ENCODE peak calls at places on chromosomes 7 and 10, in ten cellular contexts. O is substantia nigra; T is uterus; D is NCI-H2029 treated with DMSO at 0.1 percent for 48 hours; G is NCI-H748 treated with DMSO at 0.1 percent for 48 hours; Z is fibroblast of the aortic adventitia; L is astrocyte of the hippocampus; X is natural killer cell treated with Interleukin-12 subunit alpha and Interleukin-12 subunit beta and Interleukin-15 and Interleukin-18, amount 100 ng/mL, for 72 hours; F is NCI-H1417; N is activated effector memory CD4-positive, alpha-beta T cell treated with Interleukin-2 at 50 U/mL for 16 hours. S is an unnamed sample.

GRCh38 chr7:91306266-91306665 is 42.0 kb downstream of the FZD1 start:
- DNase-seq in F (no peak), X (no peak), G (no peak), Z (no peak), O (no peak), T (no peak), L (no peak), N (no peak), D (no peak), S (no peak)

GRCh38 chr7:107108951-107109350 is 59.9 kb upstream of the HBP1 start:
- DNase-seq in L (peak; percentile 22), D (no peak), N (no peak), X (no peak), F (no peak), T (no peak), O (no peak), Z (no peak), G (no peak), S (no peak)

GRCh38 chr10:24209421-24209770 is 458 bp downstream of the KIAA1217 start:
- DNase-seq in L (peak; percentile 52), T (no peak), G (no peak), Z (peak; percentile 43), D (no peak), N (no peak), F (no peak), X (no peak), O (no peak), S (peak; percentile 67)

GRCh38 chr7:6917258-6917657 is 91.2 kb upstream of the CCZ1B start:
- DNase-seq in N (no peak), L (no peak), T (no peak), Z (no peak), G (peak; percentile 73), D (no peak), O (no peak), F (peak; percentile 71), X (no peak), S (no peak)

GRCh38 chr7:668139-668871 is 58.2 kb upstream of the DNAAF5 start:
- DNase-seq in D (no peak), O (no peak), F (no peak), G (no peak), X (no peak), Z (peak; percentile 90), L (peak; percentile 88), T (peak; percentile 73), N (no peak), S (peak; percentile 82)

GRCh38 chr10:127300868-127301321 is 104.5 kb upstream of the INSYN2A start:
- DNase-seq in T (no peak), D (no peak), N (no peak), O (no peak), L (no peak), F (no peak), Z (no peak), X (no peak), G (no peak), S (no peak)

GRCh38 chr7:22726345-22726848 is 603 bp upstream of the IL6 start:
- DNase-seq in L (peak; percentile 91), G (peak; percentile 10), N (peak; percentile 9), T (peak; percentile 43), D (peak; percentile 19), O (no peak), Z (peak; percentile 92), F (peak; percentile 46), X (no peak), S (peak; percentile 89)

GRCh38 chr7:47653550-47654351 is 71.8 kb upstream of the TNS3 start:
- DNase-seq in T (no peak), D (no peak), O (no peak), X (peak; percentile 37), G (no peak), Z (peak; percentile 93), F (no peak), N (no peak), L (peak; percentile 50), S (peak; percentile 71)

GRCh38 chr7:13115157-13115772 is 427.8 kb downstream of the ARL4A start:
- DNase-seq in X (no peak), F (no peak), L (peak; percentile 45), O (no peak), G (no peak), N (no peak), D (no peak), T (no peak), Z (peak; percentile 42), S (peak; percentile 3)

GRCh38 chr7:6536262-6536770 is 14.9 kb downstream of the GRID2IP start:
- DNase-seq in O (no peak), X (no peak), L (peak; percentile 36), T (no peak), G (no peak), N (no peak), D (no peak), F (peak; percentile 77), Z (no peak), S (no peak)